ENCODE peak calls at places on chromosomes 13 and 19, in four cellular contexts. One of them, this sample, is unnamed.
A peak's percentile ranks its signal among the peaks of the same experiment; 100 is the strongest.

GRCh38 chr19:49409441-49410029 is 13.7 kb downstream of the PTH2 start:
- DNase-seq in GM12878: peak; percentile 30
- DNase-seq in K562: no peak
- DNase-seq in H1: no peak
- DNase-seq in this sample: no peak

GRCh38 chr13:110520431-110521295 is 40.9 kb downstream of the RAB20 start:
- DNase-seq in K562: no peak
- DNase-seq in H1: no peak
- DNase-seq in GM12878: no peak
- DNase-seq in this sample: no peak

GRCh38 chr19:41223431-41224234 is 4.6 kb downstream of the AXL start:
- DNase-seq in GM12878: no peak
- DNase-seq in H1: peak; percentile 84
- DNase-seq in K562: no peak
- DNase-seq in this sample: peak; percentile 49

GRCh38 chr13:80239571-80240255 is 101.2 kb downstream of the SPRY2 start:
- DNase-seq in H1: no peak
- DNase-seq in GM12878: no peak
- DNase-seq in K562: no peak
- DNase-seq in this sample: no peak

GRCh38 chr13:112443191-112444000 is 67.2 kb downstream of the SPACA7 start:
- DNase-seq in GM12878: no peak
- DNase-seq in K562: peak; percentile 23
- DNase-seq in H1: no peak
- DNase-seq in this sample: no peak

GRCh38 chr19:12783226-12783848 is 7.9 kb upstream of the JUNB start:
- DNase-seq in K562: no peak
- DNase-seq in GM12878: no peak
- DNase-seq in H1: no peak
- DNase-seq in this sample: no peak

GRCh38 chr19:41575998-41576397 is at the start of gene CEACAM21:
- DNase-seq in H1: no peak
- DNase-seq in GM12878: no peak
- DNase-seq in K562: no peak
- DNase-seq in this sample: no peak

GRCh38 chr13:92745233-92745632 is 481.4 kb upstream of the GPC6 start:
- DNase-seq in H1: no peak
- DNase-seq in GM12878: no peak
- DNase-seq in K562: no peak
- DNase-seq in this sample: no peak

GRCh38 chr13:87954116-87954515 is 282.9 kb downstream of the SLITRK5 start:
- DNase-seq in K562: no peak
- DNase-seq in GM12878: no peak
- DNase-seq in H1: no peak
- DNase-seq in this sample: no peak
- TF ChIP-seq EGR1 in K562: no peak
- TF ChIP-seq EGR1 in GM12878: no peak
- TF ChIP-seq EGR1 in H1: no peak
- TF ChIP-seq EGR1 in this sample: no peak

DNA sequence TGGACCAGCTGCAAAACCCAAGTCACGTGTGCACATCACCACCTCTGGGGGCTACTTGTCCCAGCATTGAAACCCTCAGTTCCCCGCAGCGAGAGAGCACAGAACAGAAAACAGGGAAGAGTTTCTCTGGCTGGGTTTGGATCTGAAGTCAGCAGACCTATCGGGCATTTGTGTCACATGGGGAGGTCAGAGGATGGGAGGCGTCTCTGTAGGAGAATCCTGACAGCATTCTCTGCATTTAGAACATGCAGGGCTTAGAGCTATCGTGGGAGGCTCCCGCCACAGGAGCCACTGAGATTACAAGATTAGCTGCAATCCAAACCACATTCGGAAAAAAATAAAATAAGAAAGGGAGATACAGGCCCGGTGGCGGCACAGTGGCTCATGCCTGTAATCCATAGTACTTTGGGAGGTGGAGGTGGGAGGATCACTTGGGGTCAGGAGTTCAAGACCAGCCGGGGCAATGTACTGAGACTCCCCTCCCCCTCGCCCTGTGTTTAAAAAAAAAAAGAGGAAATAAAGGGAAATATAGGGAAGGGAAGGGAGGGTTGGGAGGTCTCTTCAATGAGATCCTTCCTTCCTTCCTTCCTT is 2.9 kb upstream of the TLE6 start:
- DNase-seq in K562: peak; percentile 53
- DNase-seq in H1: no peak
- DNase-seq in GM12878: no peak
- DNase-seq in this sample: no peak
- TF ChIP-seq EGR1 in K562: peak; percentile 29
- TF ChIP-seq EGR1 in H1: no peak
- TF ChIP-seq EGR1 in GM12878: no peak
- TF ChIP-seq EGR1 in this sample: no peak

GRCh38 chr19:5147074-5147970 is 178.4 kb downstream of the KDM4B start:
- DNase-seq in GM12878: no peak
- DNase-seq in H1: no peak
- DNase-seq in K562: no peak
- DNase-seq in this sample: no peak

GRCh38 chr19:5148794-5149190 is 179.9 kb downstream of the KDM4B start:
- DNase-seq in K562: no peak
- DNase-seq in GM12878: no peak
- DNase-seq in H1: no peak
- DNase-seq in this sample: no peak

GRCh38 chr19:5149930-5150329 is 181.0 kb downstream of the KDM4B start:
- DNase-seq in K562: no peak
- DNase-seq in GM12878: no peak
- DNase-seq in H1: no peak
- DNase-seq in this sample: no peak

GRCh38 chr19:5149508-5149907 is 180.6 kb downstream of the KDM4B start:
- DNase-seq in GM12878: no peak
- DNase-seq in H1: no peak
- DNase-seq in K562: no peak
- DNase-seq in this sample: no peak

GRCh38 chr19:5147971-5148793 is 179.3 kb downstream of the KDM4B start:
- DNase-seq in H1: no peak
- DNase-seq in K562: no peak
- DNase-seq in GM12878: no peak
- DNase-seq in this sample: no peak
- TF ChIP-seq EGR1 in H1: no peak
- TF ChIP-seq EGR1 in K562: no peak
- TF ChIP-seq EGR1 in GM12878: no peak
- TF ChIP-seq EGR1 in this sample: no peak

GRCh38 chr19:4861147-4861546 is 6.3 kb downstream of the PLIN3 start:
- DNase-seq in GM12878: no peak
- DNase-seq in H1: no peak
- DNase-seq in K562: peak; percentile 13
- DNase-seq in this sample: no peak
- TF ChIP-seq EGR1 in GM12878: no peak
- TF ChIP-seq EGR1 in H1: no peak
- TF ChIP-seq EGR1 in K562: no peak
- TF ChIP-seq EGR1 in this sample: no peak

DNA sequence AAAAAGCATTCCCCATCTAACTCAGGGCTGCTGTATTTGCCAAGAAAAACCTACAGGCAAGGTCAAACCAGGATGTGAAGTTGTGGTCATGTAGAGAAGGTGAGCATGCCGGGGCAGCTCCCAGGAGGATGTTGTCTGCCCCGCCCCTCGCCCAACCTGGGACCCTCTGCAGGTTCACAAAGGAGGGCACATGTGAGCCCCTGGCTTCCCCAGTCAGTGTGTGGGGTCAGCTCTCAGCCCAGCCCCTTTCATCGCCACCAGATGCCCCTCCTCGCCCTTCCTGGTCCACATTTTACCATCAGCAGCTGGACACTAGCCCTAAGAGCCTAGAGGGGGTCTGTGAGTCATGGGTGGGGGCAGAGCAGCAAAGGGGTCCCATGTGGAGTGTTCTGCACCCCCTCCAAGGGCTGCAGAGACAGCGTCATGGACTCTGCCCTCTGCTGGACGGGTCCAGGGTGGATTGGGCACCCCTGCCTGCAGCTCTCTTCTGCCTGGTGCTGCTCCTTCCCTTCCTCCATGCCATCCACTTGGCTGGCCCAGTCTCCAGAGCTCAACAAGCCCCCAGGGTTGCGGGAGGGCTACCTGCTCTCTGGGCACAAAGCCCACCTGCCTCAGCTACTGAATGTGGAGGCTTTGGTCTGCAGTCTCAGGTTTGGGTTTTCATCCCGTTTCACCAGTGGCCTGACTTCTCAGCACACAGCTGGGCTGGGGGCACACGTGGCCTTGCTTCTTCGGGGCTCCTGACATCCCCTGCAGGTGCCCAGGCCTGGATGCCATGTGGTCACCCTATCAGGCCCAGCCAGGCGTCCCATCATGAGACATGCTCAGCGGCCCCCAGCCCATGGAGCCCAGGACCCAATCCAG is 3.7 kb downstream of the PLEKHF1 start:
- DNase-seq in GM12878: no peak
- DNase-seq in K562: no peak
- DNase-seq in H1: no peak
- DNase-seq in this sample: no peak
- TF ChIP-seq EGR1 in GM12878: no peak
- TF ChIP-seq EGR1 in K562: no peak
- TF ChIP-seq EGR1 in H1: no peak
- TF ChIP-seq EGR1 in this sample: no peak

DNA sequence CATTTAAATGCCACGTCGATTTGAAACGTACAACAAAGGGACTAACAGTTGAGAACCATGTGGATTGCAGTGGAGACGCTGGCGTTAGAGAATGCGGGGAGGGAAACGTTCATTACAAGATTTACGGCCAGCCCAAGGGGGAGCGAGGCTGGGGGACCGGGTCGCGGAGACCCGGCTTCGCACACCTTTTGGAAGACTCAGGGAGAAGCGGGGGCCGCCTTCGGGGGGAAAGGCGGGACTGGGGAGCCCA is 20.8 kb upstream of the OR10H1 start:
- DNase-seq in H1: no peak
- DNase-seq in K562: no peak
- DNase-seq in GM12878: no peak
- DNase-seq in this sample: no peak
- TF ChIP-seq EGR1 in H1: no peak
- TF ChIP-seq EGR1 in K562: no peak
- TF ChIP-seq EGR1 in GM12878: no peak
- TF ChIP-seq EGR1 in this sample: no peak

DNA sequence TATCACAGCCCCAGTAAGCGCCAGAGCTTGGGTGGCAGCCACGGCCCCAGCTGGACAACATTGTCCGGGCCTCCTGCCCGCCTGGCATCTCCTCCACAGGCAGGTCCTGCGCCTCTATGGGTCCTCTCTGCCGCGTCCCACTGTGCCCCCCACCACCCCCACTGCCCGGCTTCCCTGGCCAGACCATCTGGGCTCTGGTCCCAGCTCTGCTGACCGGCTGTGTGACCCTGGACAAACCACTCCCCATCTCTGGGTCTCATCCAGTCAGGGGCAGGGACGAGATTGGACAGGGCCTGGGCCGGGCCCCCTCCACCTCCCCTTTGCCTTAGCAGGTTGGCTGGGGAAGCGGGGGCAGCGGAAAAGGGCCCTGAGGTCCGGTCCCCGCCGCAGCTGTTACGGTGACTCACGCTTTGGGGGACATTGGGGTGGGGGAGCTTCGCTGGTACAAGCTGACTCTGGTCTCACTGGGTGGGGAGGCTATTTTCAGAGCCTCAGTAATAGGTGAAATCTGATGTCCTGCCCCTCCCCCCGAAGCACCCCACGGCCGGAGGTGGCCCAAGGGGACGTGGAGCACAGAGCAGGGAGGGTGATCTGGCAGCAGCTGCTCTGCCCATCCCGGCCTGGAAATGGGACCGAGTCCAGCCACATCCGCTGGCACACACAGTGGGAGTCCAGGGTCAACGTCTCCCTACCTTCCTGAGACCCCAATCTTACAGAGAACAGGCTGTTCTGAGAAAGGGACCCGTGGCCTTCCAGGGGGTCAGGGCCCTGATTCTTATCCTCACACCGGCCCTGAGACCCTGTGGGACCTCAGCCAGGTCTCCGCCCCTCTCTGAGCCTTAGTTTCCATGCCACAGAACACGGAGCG is 9.1 kb downstream of the NFIC start:
- DNase-seq in H1: no peak
- DNase-seq in GM12878: no peak
- DNase-seq in K562: peak; percentile 72
- DNase-seq in this sample: no peak
- TF ChIP-seq EGR1 in H1: no peak
- TF ChIP-seq EGR1 in GM12878: no peak
- TF ChIP-seq EGR1 in K562: peak; percentile 84
- TF ChIP-seq EGR1 in this sample: no peak

DNA sequence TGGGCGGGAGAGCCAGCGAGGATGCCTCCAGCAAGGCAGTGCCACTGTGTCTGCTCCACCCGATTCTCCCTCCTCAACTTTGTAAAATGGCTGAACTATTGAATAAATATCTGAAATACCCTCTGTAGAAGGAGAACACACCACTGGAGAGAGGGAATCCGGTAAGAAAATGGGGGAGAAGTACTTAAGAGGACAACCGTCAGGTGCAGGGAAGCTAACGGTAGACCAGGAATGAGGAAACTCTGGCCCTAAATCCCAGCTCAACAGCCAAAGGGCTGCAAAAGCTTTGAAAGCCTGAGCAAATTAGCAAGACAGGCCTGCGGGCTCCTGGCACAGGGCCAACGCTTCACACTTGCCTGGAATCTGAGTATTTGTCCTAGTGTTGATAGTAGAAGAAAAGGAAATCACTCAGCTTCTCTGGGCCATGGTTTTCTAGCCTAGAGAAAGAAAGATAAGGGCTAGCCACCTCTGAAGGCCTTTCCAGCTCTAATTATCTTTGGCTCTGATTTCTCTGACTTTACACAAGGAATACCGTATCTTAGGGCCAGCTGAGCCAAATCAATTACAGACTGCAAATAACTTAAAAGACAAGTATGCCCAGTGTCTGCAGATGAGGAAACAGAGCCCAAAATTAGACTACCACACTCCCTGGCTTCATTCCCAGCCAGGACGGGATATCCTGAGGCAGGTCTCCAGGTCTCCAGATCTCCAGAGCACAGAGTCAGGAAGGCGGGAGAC is 69.7 kb downstream of the STK24 start:
- DNase-seq in H1: peak; percentile 62
- DNase-seq in GM12878: no peak
- DNase-seq in K562: no peak
- DNase-seq in this sample: no peak
- TF ChIP-seq EGR1 in H1: no peak
- TF ChIP-seq EGR1 in GM12878: no peak
- TF ChIP-seq EGR1 in K562: no peak
- TF ChIP-seq EGR1 in this sample: no peak